ENCODE peak calls at places on chromosomes 13 and 19, in nine cellular contexts. One of them, this sample, is unnamed.

GRCh38 chr13:44459674-44460073 is 86.0 kb downstream of the SERP2 start:
- DNase-seq in brain microvascular endothelial cell: no peak
- DNase-seq in tibial nerve: no peak
- DNase-seq in kidney epithelial cell: no peak
- DNase-seq in breast epithelium: no peak
- DNase-seq in cardiac muscle cell: no peak
- DNase-seq in pancreas: no peak
- DNase-seq in lower leg skin: no peak
- DNase-seq in left ventricle myocardium inferior: no peak
- DNase-seq in this sample: no peak

GRCh38 chr13:97256343-97256783 is 34.2 kb downstream of the MBNL2 start:
- DNase-seq in breast epithelium: no peak
- DNase-seq in pancreas: peak
- DNase-seq in kidney epithelial cell: peak
- DNase-seq in left ventricle myocardium inferior: no peak
- DNase-seq in cardiac muscle cell: peak
- DNase-seq in tibial nerve: no peak
- DNase-seq in lower leg skin: no peak
- DNase-seq in brain microvascular endothelial cell: peak
- DNase-seq in this sample: no peak

GRCh38 chr13:31172001-31172400 is 10.3 kb upstream of the HSPH1 start:
- DNase-seq in cardiac muscle cell: peak
- DNase-seq in tibial nerve: no peak
- DNase-seq in lower leg skin: no peak
- DNase-seq in pancreas: no peak
- DNase-seq in left ventricle myocardium inferior: no peak
- DNase-seq in breast epithelium: no peak
- DNase-seq in kidney epithelial cell: no peak
- DNase-seq in brain microvascular endothelial cell: peak
- DNase-seq in this sample: no peak

GRCh38 chr19:5957132-5957531 is 20.8 kb downstream of the RANBP3 start:
- DNase-seq in left ventricle myocardium inferior: no peak
- DNase-seq in brain microvascular endothelial cell: no peak
- DNase-seq in tibial nerve: no peak
- DNase-seq in kidney epithelial cell: no peak
- DNase-seq in lower leg skin: no peak
- DNase-seq in pancreas: no peak
- DNase-seq in breast epithelium: no peak
- DNase-seq in cardiac muscle cell: no peak
- DNase-seq in this sample: no peak

GRCh38 chr19:9986787-9987281 is 23.5 kb downstream of the COL5A3 start:
- DNase-seq in brain microvascular endothelial cell: peak
- DNase-seq in kidney epithelial cell: no peak
- DNase-seq in left ventricle myocardium inferior: peak
- DNase-seq in breast epithelium: peak
- DNase-seq in pancreas: no peak
- DNase-seq in cardiac muscle cell: peak
- DNase-seq in lower leg skin: peak
- DNase-seq in tibial nerve: no peak
- DNase-seq in this sample: peak

GRCh38 chr19:58386166-58386575 is 898 bp upstream of the RPS5 start:
- DNase-seq in breast epithelium: no peak
- DNase-seq in brain microvascular endothelial cell: no peak
- DNase-seq in tibial nerve: no peak
- DNase-seq in pancreas: no peak
- DNase-seq in lower leg skin: no peak
- DNase-seq in left ventricle myocardium inferior: no peak
- DNase-seq in cardiac muscle cell: no peak
- DNase-seq in kidney epithelial cell: no peak
- DNase-seq in this sample: no peak

GRCh38 chr19:1259206-1259872 is 9.8 kb upstream of the CIRBP start:
- DNase-seq in tibial nerve: peak
- DNase-seq in breast epithelium: no peak
- DNase-seq in left ventricle myocardium inferior: peak
- DNase-seq in cardiac muscle cell: peak
- DNase-seq in pancreas: peak
- DNase-seq in lower leg skin: no peak
- DNase-seq in brain microvascular endothelial cell: no peak
- DNase-seq in kidney epithelial cell: no peak
- DNase-seq in this sample: no peak

GRCh38 chr19:23762884-23763711 is 4.4 kb upstream of the ZNF681 start:
- DNase-seq in tibial nerve: peak
- DNase-seq in pancreas: peak
- DNase-seq in breast epithelium: peak
- DNase-seq in brain microvascular endothelial cell: peak
- DNase-seq in lower leg skin: peak
- DNase-seq in cardiac muscle cell: peak
- DNase-seq in left ventricle myocardium inferior: peak
- DNase-seq in kidney epithelial cell: peak
- DNase-seq in this sample: no peak

GRCh38 chr19:4456843-4457653 is 546 bp downstream of the UBXN6 start:
- DNase-seq in lower leg skin: no peak
- DNase-seq in cardiac muscle cell: peak
- DNase-seq in kidney epithelial cell: no peak
- DNase-seq in brain microvascular endothelial cell: peak
- DNase-seq in tibial nerve: no peak
- DNase-seq in left ventricle myocardium inferior: peak
- DNase-seq in breast epithelium: no peak
- DNase-seq in pancreas: no peak
- DNase-seq in this sample: no peak

GRCh38 chr19:17332677-17333581 is 1.7 kb downstream of the ANO8 start:
- DNase-seq in pancreas: no peak
- DNase-seq in brain microvascular endothelial cell: no peak
- DNase-seq in tibial nerve: no peak
- DNase-seq in left ventricle myocardium inferior: no peak
- DNase-seq in cardiac muscle cell: peak
- DNase-seq in kidney epithelial cell: no peak
- DNase-seq in lower leg skin: no peak
- DNase-seq in breast epithelium: no peak
- DNase-seq in this sample: no peak

GRCh38 chr19:17332360-17332676 is 2.3 kb downstream of the ANO8 start:
- DNase-seq in cardiac muscle cell: no peak
- DNase-seq in lower leg skin: no peak
- DNase-seq in pancreas: no peak
- DNase-seq in kidney epithelial cell: no peak
- DNase-seq in tibial nerve: no peak
- DNase-seq in brain microvascular endothelial cell: no peak
- DNase-seq in breast epithelium: no peak
- DNase-seq in left ventricle myocardium inferior: no peak
- DNase-seq in this sample: no peak

GRCh38 chr19:17334414-17335409 is at the start of gene ANO8:
- DNase-seq in kidney epithelial cell: peak
- DNase-seq in tibial nerve: peak
- DNase-seq in breast epithelium: peak
- DNase-seq in left ventricle myocardium inferior: peak
- DNase-seq in brain microvascular endothelial cell: peak
- DNase-seq in lower leg skin: peak
- DNase-seq in pancreas: peak
- DNase-seq in cardiac muscle cell: peak
- DNase-seq in this sample: peak

GRCh38 chr19:17335575-17335974 is 920 bp upstream of the ANO8 start:
- DNase-seq in brain microvascular endothelial cell: no peak
- DNase-seq in tibial nerve: no peak
- DNase-seq in cardiac muscle cell: no peak
- DNase-seq in kidney epithelial cell: no peak
- DNase-seq in breast epithelium: no peak
- DNase-seq in pancreas: no peak
- DNase-seq in left ventricle myocardium inferior: no peak
- DNase-seq in lower leg skin: no peak
- DNase-seq in this sample: no peak

DNA sequence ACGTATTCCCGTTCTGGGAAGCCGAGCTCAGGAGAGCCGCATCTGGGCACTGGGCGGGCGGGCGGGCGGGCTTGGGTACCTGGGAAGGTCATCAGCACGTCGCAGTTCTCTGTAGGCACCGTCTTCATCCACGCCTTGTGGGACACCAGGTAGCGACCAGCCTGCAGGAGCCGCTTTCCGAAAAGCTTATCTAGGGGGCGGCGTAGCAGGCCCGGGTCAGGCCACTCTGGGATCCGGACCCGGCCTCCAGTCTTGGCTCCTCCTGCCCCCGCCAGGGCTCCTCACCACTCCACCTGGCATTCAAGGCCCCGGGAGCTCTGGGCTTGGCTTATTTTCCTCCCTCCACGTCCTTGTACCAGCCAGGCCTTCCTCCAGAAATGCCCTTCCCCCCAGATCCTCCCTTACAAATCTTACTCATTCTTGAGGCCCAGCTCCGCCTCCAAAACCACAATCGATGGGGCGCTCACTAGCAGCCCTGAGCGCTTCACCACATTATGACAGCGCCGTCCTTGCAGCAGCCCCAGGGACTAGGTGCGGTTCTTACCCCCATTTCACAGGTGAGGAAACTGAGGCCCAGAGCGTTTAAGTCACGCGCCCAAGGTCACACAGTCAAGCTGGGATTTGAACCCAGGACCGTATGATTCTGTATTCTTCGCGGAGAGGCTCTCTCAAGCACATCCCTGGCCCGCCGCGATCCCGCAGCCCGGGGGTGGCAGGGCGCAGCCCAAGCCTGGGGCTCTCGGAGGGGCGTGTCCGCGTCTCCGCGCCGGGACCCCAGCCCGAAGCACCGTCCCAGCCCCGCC is 843 bp downstream of the ANO8 start:
- DNase-seq in tibial nerve: no peak
- DNase-seq in brain microvascular endothelial cell: peak
- DNase-seq in cardiac muscle cell: peak
- DNase-seq in breast epithelium: no peak
- DNase-seq in left ventricle myocardium inferior: no peak
- DNase-seq in pancreas: peak
- DNase-seq in kidney epithelial cell: peak
- DNase-seq in lower leg skin: no peak
- DNase-seq in this sample: no peak
- H3K4me3 ChIP-seq in tibial nerve: peak
- H3K4me3 ChIP-seq in brain microvascular endothelial cell: peak
- H3K4me3 ChIP-seq in cardiac muscle cell: peak
- H3K4me3 ChIP-seq in breast epithelium: peak
- H3K4me3 ChIP-seq in left ventricle myocardium inferior: peak
- H3K4me3 ChIP-seq in pancreas: peak
- H3K4me3 ChIP-seq in kidney epithelial cell: peak
- H3K4me3 ChIP-seq in lower leg skin: peak
- H3K4me3 ChIP-seq in this sample: peak

GRCh38 chr13:51243832-51244231 is 21.6 kb downstream of the FAM124A start:
- DNase-seq in kidney epithelial cell: no peak
- DNase-seq in cardiac muscle cell: no peak
- DNase-seq in tibial nerve: no peak
- DNase-seq in left ventricle myocardium inferior: no peak
- DNase-seq in pancreas: no peak
- DNase-seq in brain microvascular endothelial cell: no peak
- DNase-seq in lower leg skin: no peak
- DNase-seq in breast epithelium: no peak
- DNase-seq in this sample: no peak
- H3K4me3 ChIP-seq in kidney epithelial cell: no peak
- H3K4me3 ChIP-seq in cardiac muscle cell: no peak
- H3K4me3 ChIP-seq in tibial nerve: no peak
- H3K4me3 ChIP-seq in left ventricle myocardium inferior: no peak
- H3K4me3 ChIP-seq in pancreas: no peak
- H3K4me3 ChIP-seq in brain microvascular endothelial cell: no peak
- H3K4me3 ChIP-seq in lower leg skin: no peak
- H3K4me3 ChIP-seq in breast epithelium: no peak
- H3K4me3 ChIP-seq in this sample: no peak

GRCh38 chr19:12940897-12941296 is 2.5 kb downstream of the CALR start:
- DNase-seq in breast epithelium: no peak
- DNase-seq in kidney epithelial cell: no peak
- DNase-seq in left ventricle myocardium inferior: no peak
- DNase-seq in cardiac muscle cell: no peak
- DNase-seq in lower leg skin: no peak
- DNase-seq in tibial nerve: no peak
- DNase-seq in brain microvascular endothelial cell: no peak
- DNase-seq in pancreas: no peak
- DNase-seq in this sample: no peak
- H3K4me3 ChIP-seq in breast epithelium: no peak
- H3K4me3 ChIP-seq in kidney epithelial cell: no peak
- H3K4me3 ChIP-seq in left ventricle myocardium inferior: peak
- H3K4me3 ChIP-seq in cardiac muscle cell: no peak
- H3K4me3 ChIP-seq in lower leg skin: no peak
- H3K4me3 ChIP-seq in tibial nerve: no peak
- H3K4me3 ChIP-seq in brain microvascular endothelial cell: peak
- H3K4me3 ChIP-seq in pancreas: peak
- H3K4me3 ChIP-seq in this sample: peak

DNA sequence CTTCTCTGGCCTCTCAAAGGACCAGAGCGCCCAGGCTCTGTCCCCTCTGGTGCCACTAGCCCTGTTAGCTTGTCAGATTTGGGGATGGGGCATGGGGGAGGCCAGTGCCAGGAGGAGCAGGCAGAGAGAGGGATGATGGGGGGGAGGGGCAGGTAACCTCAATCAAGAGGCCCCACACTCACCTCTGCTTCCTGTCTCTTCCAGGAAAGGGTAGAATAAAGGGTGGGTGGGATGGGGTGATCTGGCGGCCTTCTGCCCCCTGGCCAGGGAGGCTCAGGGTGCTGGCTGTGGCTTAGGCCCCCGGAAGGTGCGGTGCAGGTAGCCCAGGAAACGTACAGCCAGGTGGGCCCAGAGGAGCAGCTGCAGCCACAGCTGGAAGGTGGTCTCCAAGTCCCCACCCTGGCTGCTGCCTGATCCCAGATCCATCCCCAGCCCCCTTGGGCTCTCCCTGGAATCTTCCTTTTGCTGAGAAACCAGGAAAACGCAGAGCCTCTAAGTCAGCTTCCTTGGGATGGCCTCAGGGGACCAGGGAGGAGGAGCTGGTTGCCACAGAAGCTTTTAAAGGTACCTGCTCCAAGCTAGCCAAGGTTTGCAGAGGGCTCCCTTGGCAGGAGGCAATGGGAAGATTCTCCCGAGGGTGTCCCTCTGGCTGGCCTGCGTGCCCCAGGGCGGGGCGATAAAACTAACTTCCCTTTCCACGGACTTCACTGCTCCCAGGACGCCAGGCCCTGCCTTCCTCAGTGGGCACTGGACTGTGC is 5.3 kb downstream of the PRKACA start:
- DNase-seq in tibial nerve: no peak
- DNase-seq in lower leg skin: no peak
- DNase-seq in brain microvascular endothelial cell: no peak
- DNase-seq in left ventricle myocardium inferior: peak
- DNase-seq in breast epithelium: no peak
- DNase-seq in cardiac muscle cell: peak
- DNase-seq in kidney epithelial cell: no peak
- DNase-seq in pancreas: no peak
- DNase-seq in this sample: no peak
- H3K4me3 ChIP-seq in tibial nerve: no peak
- H3K4me3 ChIP-seq in lower leg skin: no peak
- H3K4me3 ChIP-seq in brain microvascular endothelial cell: no peak
- H3K4me3 ChIP-seq in left ventricle myocardium inferior: peak
- H3K4me3 ChIP-seq in breast epithelium: peak
- H3K4me3 ChIP-seq in cardiac muscle cell: no peak
- H3K4me3 ChIP-seq in kidney epithelial cell: no peak
- H3K4me3 ChIP-seq in pancreas: no peak
- H3K4me3 ChIP-seq in this sample: peak

GRCh38 chr13:24511019-24511823 is 1.4 kb downstream of the PARP4 start:
- DNase-seq in cardiac muscle cell: peak
- DNase-seq in tibial nerve: no peak
- DNase-seq in left ventricle myocardium inferior: no peak
- DNase-seq in breast epithelium: peak
- DNase-seq in pancreas: no peak
- DNase-seq in lower leg skin: no peak
- DNase-seq in brain microvascular endothelial cell: peak
- DNase-seq in kidney epithelial cell: peak
- DNase-seq in this sample: no peak
- H3K4me3 ChIP-seq in cardiac muscle cell: peak
- H3K4me3 ChIP-seq in tibial nerve: peak
- H3K4me3 ChIP-seq in left ventricle myocardium inferior: peak
- H3K4me3 ChIP-seq in breast epithelium: peak
- H3K4me3 ChIP-seq in pancreas: peak
- H3K4me3 ChIP-seq in lower leg skin: peak
- H3K4me3 ChIP-seq in brain microvascular endothelial cell: peak
- H3K4me3 ChIP-seq in kidney epithelial cell: peak
- H3K4me3 ChIP-seq in this sample: peak

GRCh38 chr19:18541258-18541991 is 1.9 kb downstream of the FKBP8 start:
- DNase-seq in breast epithelium: no peak
- DNase-seq in kidney epithelial cell: no peak
- DNase-seq in lower leg skin: no peak
- DNase-seq in left ventricle myocardium inferior: no peak
- DNase-seq in brain microvascular endothelial cell: no peak
- DNase-seq in cardiac muscle cell: no peak
- DNase-seq in pancreas: no peak
- DNase-seq in tibial nerve: no peak
- DNase-seq in this sample: no peak
- H3K4me3 ChIP-seq in breast epithelium: no peak
- H3K4me3 ChIP-seq in kidney epithelial cell: no peak
- H3K4me3 ChIP-seq in lower leg skin: no peak
- H3K4me3 ChIP-seq in left ventricle myocardium inferior: peak
- H3K4me3 ChIP-seq in brain microvascular endothelial cell: no peak
- H3K4me3 ChIP-seq in cardiac muscle cell: no peak
- H3K4me3 ChIP-seq in pancreas: no peak
- H3K4me3 ChIP-seq in tibial nerve: no peak
- H3K4me3 ChIP-seq in this sample: peak

This sample was measured in thoracic aorta.